ENCODE peak calls at places on chromosomes 7 and 10, in four cellular contexts. S is WTC11, T is HepG2, Q is K562. Z is an unnamed sample.

GRCh38 chr10:24503627-24504320 is 219.9 kb downstream of the ARHGAP21 start:
- DNase-seq in S (peak), Q (peak), T (peak), Z (peak)

GRCh38 chr7:514651-515598 is 4.7 kb downstream of the PDGFA start:
- DNase-seq in T (no peak), S (peak), Q (peak), Z (no peak)

GRCh38 chr7:26398436-26399308 is 107.0 kb downstream of the SNX10 start:
- DNase-seq in S (peak), Q (peak), T (no peak), Z (peak)

GRCh38 chr10:132898391-132899053 is 43.8 kb downstream of the CFAP46 start:
- DNase-seq in S (no peak), T (no peak), Q (no peak), Z (no peak)

GRCh38 chr7:142636751-142637150 is 112.5 kb upstream of the PRSS1 start:
- DNase-seq in S (no peak), Q (no peak), T (no peak), Z (no peak)

GRCh38 chr10:73999703-74000102 is 1.8 kb downstream of the VCL start:
- DNase-seq in S (no peak), Q (no peak), T (peak), Z (no peak)

GRCh38 chr10:536935-537334 is 152.5 kb downstream of the DIP2C start:
- DNase-seq in Q (no peak), T (no peak), S (no peak), Z (no peak)

GRCh38 chr10:5317547-5318107 is 47.1 kb upstream of the UCN3 start:
- DNase-seq in T (peak), Q (peak), S (no peak), Z (no peak)

GRCh38 chr10:368579-369255 is 233.5 kb downstream of the ZMYND11 start:
- DNase-seq in Q (no peak), S (no peak), T (no peak), Z (no peak)

GRCh38 chr7:16086743-16087142 is 334.6 kb downstream of the CRPPA start:
- DNase-seq in T (no peak), S (no peak), Q (no peak), Z (no peak)

GRCh38 chr10:17454181-17454800 is at the start of gene ST8SIA6:
- DNase-seq in T (no peak), Q (peak), S (peak), Z (no peak)

GRCh38 chr7:20439786-20440185 is 109.1 kb downstream of the ITGB8 start:
- DNase-seq in Q (no peak), T (no peak), S (no peak), Z (no peak)

GRCh38 chr10:44898665-44899064 is 12.5 kb upstream of the TMEM72 start:
- DNase-seq in T (no peak), Q (no peak), S (no peak), Z (no peak)

GRCh38 chr7:98051118-98051744 is 55.4 kb upstream of the LMTK2 start:
- DNase-seq in Q (peak), S (peak), T (peak), Z (no peak)

GRCh38 chr7:12475362-12476063 is 71.8 kb upstream of the VWDE start:
- DNase-seq in S (no peak), Q (peak), T (no peak), Z (no peak)

GRCh38 chr7:117076426-117076943 is 123.2 kb downstream of the ST7 start:
- DNase-seq in T (peak), S (no peak), Q (no peak), Z (no peak)

GRCh38 chr10:131657318-131657984 is 243.4 kb upstream of the PPP2R2D start:
- DNase-seq in T (no peak), S (no peak), Q (no peak), Z (no peak)

GRCh38 chr7:66778201-66778600 is 37.7 kb downstream of the RABGEF1 start:
- DNase-seq in Q (no peak), S (no peak), T (no peak), Z (no peak)

GRCh38 chr7:127783267-127783559 is 131.2 kb downstream of the SND1 start:
- DNase-seq in T (no peak), Q (no peak), S (no peak), Z (no peak)

GRCh38 chr10:12842310-12842709 is 159.2 kb downstream of the CCDC3 start:
- DNase-seq in T (no peak), S (no peak), Q (no peak), Z (no peak)

GRCh38 chr10:79241990-79242619 is 105.2 kb upstream of the PPIF start:
- DNase-seq in Q (peak), T (no peak), S (peak), Z (no peak)

GRCh38 chr10:91983403-91983802 is 59.8 kb downstream of the BTAF1 start:
- DNase-seq in S (no peak), Q (no peak), T (no peak), Z (no peak)

GRCh38 chr7:106979551-106980357 is 64.8 kb upstream of the PRKAR2B start:
- DNase-seq in S (peak), T (no peak), Q (peak), Z (no peak)

GRCh38 chr7:127588697-127589482 is 679 bp downstream of the ARF5 start:
- DNase-seq in S (peak), T (peak), Q (peak), Z (no peak)

GRCh38 chr10:132617781-132618052 is 80.1 kb downstream of the INPP5A start:
- DNase-seq in S (no peak), T (no peak), Q (no peak), Z (no peak)

GRCh38 chr10:79245539-79246208 is 101.6 kb upstream of the PPIF start:
- DNase-seq in T (no peak), S (no peak), Q (no peak), Z (no peak)

GRCh38 chr7:151381333-151382078 is 28.3 kb downstream of the WDR86 start:
- DNase-seq in S (peak), T (no peak), Q (no peak), Z (no peak)

GRCh38 chr7:119415682-119416081 is 857.3 kb upstream of the KCND2 start:
- DNase-seq in S (no peak), Q (no peak), T (no peak), Z (no peak)

GRCh38 chr7:119408596-119408995 is 864.4 kb upstream of the KCND2 start:
- DNase-seq in T (no peak), S (no peak), Q (no peak), Z (no peak)

GRCh38 chr7:119413314-119413805 is 859.6 kb upstream of the KCND2 start:
- DNase-seq in T (no peak), S (no peak), Q (no peak), Z (no peak)
- TF ChIP-seq ETV6 in T (no peak), S (no peak), Q (no peak), Z (no peak)

DNA sequence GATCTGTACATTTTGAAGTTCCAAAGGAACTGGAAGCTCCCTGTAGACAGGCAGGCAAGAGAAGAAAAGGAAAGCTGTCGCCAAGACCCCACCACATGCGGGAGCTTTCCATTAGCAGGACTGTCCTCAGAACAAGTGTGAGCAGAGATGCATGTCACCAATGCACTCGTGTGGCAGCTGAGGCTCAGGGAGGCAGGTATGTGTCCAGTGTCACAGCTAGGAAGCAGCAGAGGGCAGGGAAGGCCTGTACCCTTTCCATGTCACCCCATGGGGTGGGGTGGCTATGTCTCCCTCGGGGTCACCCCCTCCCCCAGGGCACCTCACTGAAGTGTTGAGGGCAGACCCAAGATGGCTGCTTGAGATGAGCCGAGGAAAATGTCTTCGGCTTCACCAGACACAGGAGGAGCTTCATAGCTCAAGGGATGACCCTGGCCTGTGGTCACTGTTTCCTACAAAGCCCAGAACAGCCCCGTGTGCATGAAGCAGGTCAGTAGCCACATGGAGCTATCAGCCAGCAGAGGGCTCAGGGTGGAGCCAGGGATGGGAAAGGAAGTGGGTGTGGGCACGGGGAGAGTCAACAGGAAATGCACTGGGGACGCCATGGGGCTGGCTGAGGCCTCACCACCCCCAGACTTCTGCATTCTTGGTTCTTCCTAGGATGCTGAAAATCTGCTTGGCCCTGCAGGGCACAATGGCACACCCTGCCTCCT is 96.6 kb downstream of the FAM53B start:
- DNase-seq in T (peak), S (no peak), Q (peak), Z (peak)
- TF ChIP-seq ATF2 in T (no peak), S (no peak), Q (no peak), Z (no peak)

DNA sequence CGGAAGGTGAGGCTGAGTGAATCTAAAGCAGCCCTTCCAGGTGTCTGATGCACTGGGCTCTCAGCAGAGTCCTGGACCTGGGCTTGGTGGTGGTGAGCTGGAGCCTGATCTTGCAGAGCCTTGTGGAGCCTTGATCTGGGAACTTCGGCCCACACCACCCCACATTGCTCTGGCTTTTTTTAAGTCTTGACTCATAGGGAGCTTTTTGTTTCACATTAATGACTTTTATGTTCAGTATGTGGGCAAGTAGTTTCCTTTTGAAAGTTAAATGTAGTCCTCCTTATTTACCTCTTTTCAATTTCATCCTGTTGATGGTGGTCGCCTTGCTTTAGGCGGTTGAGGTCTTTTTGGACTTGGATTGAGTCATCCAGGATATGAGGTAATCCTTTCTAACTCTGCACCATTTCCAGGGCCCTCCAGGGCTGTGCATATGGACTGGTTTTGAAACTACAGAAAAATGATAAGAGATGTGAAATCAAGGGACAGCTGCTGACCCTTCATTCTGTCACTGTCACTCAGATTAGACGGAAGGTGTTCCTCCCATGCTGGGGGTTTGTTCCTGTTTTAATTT is 2.9 kb upstream of the NRAP start:
- DNase-seq in Q (no peak), T (no peak), S (no peak), Z (no peak)
- TF ChIP-seq ETV6 in Q (no peak), T (no peak), S (no peak), Z (no peak)

GRCh38 chr10:3220853-3221252 is 48.3 kb upstream of the PITRM1 start:
- DNase-seq in T (no peak), S (no peak), Q (no peak), Z (no peak)
- TF ChIP-seq ATF2 in T (no peak), S (no peak), Q (no peak), Z (no peak)

GRCh38 chr10:125625586-125625985 is 57.4 kb downstream of the TEX36 start:
- DNase-seq in S (no peak), T (no peak), Q (no peak), Z (no peak)

GRCh38 chr10:125628251-125629049 is 54.5 kb downstream of the TEX36 start:
- DNase-seq in Q (no peak), T (no peak), S (no peak), Z (no peak)

GRCh38 chr10:125626671-125627070 is 56.3 kb downstream of the TEX36 start:
- DNase-seq in T (no peak), S (no peak), Q (no peak), Z (no peak)

GRCh38 chr10:125627646-125628045 is 55.3 kb downstream of the TEX36 start:
- DNase-seq in Q (no peak), T (no peak), S (no peak), Z (no peak)

GRCh38 chr10:125624800-125625199 is 58.2 kb downstream of the TEX36 start:
- DNase-seq in S (no peak), T (no peak), Q (no peak), Z (no peak)
- TF ChIP-seq ETV6 in S (no peak), T (no peak), Q (no peak), Z (no peak)

DNA sequence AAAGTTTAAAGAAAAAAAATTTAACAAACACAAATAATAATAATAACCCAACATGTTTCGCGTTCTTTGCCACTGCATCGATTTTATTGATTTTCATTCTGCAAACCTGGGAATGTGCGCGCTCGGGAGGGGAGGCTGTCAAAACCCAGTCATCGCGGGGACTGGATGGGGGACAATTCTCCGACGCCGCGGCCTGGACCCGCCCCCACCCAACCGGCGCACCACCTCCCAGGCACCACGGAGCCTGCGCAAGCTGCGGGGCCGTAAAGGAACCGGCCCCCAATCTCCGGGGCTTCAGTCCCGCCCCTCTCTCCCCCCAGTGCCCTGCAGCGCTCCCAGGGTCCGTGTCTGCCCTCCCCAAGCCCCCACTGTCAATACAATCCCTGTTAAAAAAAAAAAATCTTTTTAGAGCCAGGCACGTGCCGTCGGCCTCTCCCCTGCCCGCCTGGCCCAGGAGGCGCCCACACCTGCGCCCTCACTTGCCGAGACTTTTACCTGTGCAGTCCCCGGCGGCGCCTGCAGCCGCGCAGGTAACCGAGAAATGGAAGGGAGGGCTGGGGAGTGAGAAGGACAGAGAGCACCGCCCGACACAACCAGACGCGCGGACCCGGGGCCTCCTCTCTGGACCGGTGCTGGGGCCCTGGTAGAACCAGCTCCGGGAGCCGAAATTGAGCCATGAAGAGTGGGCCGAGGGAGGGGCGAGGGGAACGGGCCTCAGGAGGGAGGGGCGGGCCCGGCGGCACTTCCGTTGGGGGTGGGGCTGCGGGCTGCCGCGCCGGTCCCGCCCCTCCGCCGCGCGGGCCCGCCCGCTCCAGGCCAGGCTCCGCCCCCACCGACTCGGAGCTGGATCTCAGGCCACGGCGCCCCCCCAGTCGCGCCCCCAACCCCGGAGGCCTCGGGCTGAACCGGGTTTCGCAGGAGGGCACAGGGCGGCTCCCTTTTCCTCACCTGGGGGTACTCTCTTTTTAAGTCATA is 7.6 kb upstream of the ZNF503 start:
- DNase-seq in T (no peak), Q (peak), S (peak), Z (no peak)
- TF ChIP-seq ATF2 in T (no peak), Q (no peak), S (no peak), Z (no peak)

DNA sequence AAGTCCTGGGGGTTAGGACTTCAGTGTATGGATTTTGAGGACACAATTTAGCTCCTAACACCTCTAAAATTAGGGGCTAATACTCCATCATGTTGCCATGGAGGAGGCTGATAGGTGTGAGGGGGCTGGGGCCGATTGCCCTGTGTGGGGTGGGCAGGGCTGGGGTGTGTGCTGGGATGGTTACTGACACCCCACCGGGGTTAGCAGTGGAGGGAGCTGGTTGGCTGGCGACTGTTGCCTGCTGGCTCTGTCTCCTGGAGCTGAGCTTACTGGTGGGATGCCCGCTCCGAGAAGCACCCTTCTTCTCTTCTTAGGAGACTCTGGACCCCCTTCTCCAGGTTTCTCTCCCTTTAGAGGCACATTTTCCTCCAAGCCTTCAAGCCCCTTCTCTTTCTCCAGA is 22.2 kb upstream of the SH2D4B start:
- DNase-seq in Q (no peak), T (no peak), S (no peak), Z (no peak)
- TF ChIP-seq ETV6 in Q (no peak), T (no peak), S (no peak), Z (no peak)

DNA sequence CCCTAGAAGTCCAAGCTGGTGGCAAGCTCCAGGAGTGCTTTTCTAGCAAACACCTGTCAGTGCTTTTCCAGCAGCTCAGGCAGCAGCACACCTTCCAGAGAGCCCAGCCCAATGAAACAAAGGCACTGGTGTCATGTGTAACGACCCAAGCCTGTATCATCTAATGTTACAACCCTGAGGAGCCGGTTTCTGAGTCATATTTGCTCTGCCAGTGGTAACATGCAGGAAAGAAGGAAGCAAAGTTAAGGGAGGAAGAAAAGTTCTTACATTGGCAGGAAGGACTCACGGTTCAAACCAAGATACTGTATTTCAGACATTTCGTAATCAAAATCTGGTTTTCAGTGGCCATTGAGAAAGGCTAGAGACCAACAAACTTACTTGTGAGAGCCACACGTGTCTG is at the start of gene ANKRD22:
- DNase-seq in Q (no peak), T (no peak), S (no peak), Z (no peak)
- TF ChIP-seq ATF2 in Q (no peak), T (no peak), S (no peak), Z (no peak)

Z was measured in GM12878.